ENCODE peak calls at places on chromosomes 3 and 15, in seven cellular contexts. One of them, this sample, is unnamed.
A peak's percentile ranks its signal among the peaks of the same experiment; 100 is the strongest.

GRCh38 chr3:187927565-187927964 is 182.3 kb upstream of the BCL6 start:
- DNase-seq in ovary: no peak
- DNase-seq in left lung: no peak
- DNase-seq in uterus: no peak
- DNase-seq in Peyer's patch: no peak
- DNase-seq in endothelial cell of umbilical vein: no peak
- DNase-seq in heart right ventricle: no peak
- DNase-seq in this sample: no peak

GRCh38 chr3:9448643-9449042 is 51.2 kb downstream of the SETD5 start:
- DNase-seq in ovary: no peak
- DNase-seq in left lung: no peak
- DNase-seq in uterus: no peak
- DNase-seq in Peyer's patch: no peak
- DNase-seq in endothelial cell of umbilical vein: no peak
- DNase-seq in heart right ventricle: no peak
- DNase-seq in this sample: no peak

GRCh38 chr15:100186960-100187359 is 154.8 kb downstream of the ADAMTS17 start:
- DNase-seq in ovary: no peak
- DNase-seq in left lung: no peak
- DNase-seq in uterus: no peak
- DNase-seq in Peyer's patch: no peak
- DNase-seq in endothelial cell of umbilical vein: no peak
- DNase-seq in heart right ventricle: no peak
- DNase-seq in this sample: no peak

GRCh38 chr3:46935168-46935858 is 41.2 kb downstream of the CCDC12 start:
- DNase-seq in ovary: peak; percentile 80
- DNase-seq in left lung: no peak
- DNase-seq in uterus: peak; percentile 78
- DNase-seq in Peyer's patch: no peak
- DNase-seq in endothelial cell of umbilical vein: peak; percentile 98
- DNase-seq in heart right ventricle: peak; percentile 89
- DNase-seq in this sample: peak; percentile 76

GRCh38 chr15:43775411-43775965 is 1.3 kb downstream of the ELL3 start:
- DNase-seq in ovary: peak; percentile 50
- DNase-seq in left lung: no peak
- DNase-seq in uterus: peak; percentile 30
- DNase-seq in Peyer's patch: peak; percentile 87
- DNase-seq in endothelial cell of umbilical vein: peak; percentile 45
- DNase-seq in heart right ventricle: no peak
- DNase-seq in this sample: no peak

GRCh38 chr3:13548696-13549512 is at the start of gene FBLN2:
- DNase-seq in ovary: no peak
- DNase-seq in left lung: peak; percentile 83
- DNase-seq in uterus: peak; percentile 63
- DNase-seq in Peyer's patch: no peak
- DNase-seq in endothelial cell of umbilical vein: no peak
- DNase-seq in heart right ventricle: no peak
- DNase-seq in this sample: no peak

GRCh38 chr15:70933411-70933810 is 40.8 kb downstream of the LRRC49 start:
- DNase-seq in ovary: no peak
- DNase-seq in left lung: no peak
- DNase-seq in uterus: no peak
- DNase-seq in Peyer's patch: no peak
- DNase-seq in endothelial cell of umbilical vein: no peak
- DNase-seq in heart right ventricle: no peak
- DNase-seq in this sample: no peak

GRCh38 chr15:87827126-87827525 is 429.4 kb downstream of the NTRK3 start:
- DNase-seq in ovary: no peak
- DNase-seq in left lung: no peak
- DNase-seq in uterus: no peak
- DNase-seq in Peyer's patch: no peak
- DNase-seq in endothelial cell of umbilical vein: no peak
- DNase-seq in heart right ventricle: no peak
- DNase-seq in this sample: no peak

GRCh38 chr3:134640872-134641470 is 9.9 kb downstream of the KY start:
- DNase-seq in ovary: no peak
- DNase-seq in left lung: no peak
- DNase-seq in uterus: no peak
- DNase-seq in Peyer's patch: no peak
- DNase-seq in endothelial cell of umbilical vein: peak; percentile 32
- DNase-seq in heart right ventricle: no peak
- DNase-seq in this sample: no peak

GRCh38 chr3:22685598-22685997 is 517.5 kb upstream of the UBE2E2 start:
- DNase-seq in ovary: no peak
- DNase-seq in left lung: no peak
- DNase-seq in uterus: no peak
- DNase-seq in Peyer's patch: no peak
- DNase-seq in endothelial cell of umbilical vein: no peak
- DNase-seq in heart right ventricle: no peak
- DNase-seq in this sample: no peak

GRCh38 chr3:193903257-193903807 is 232.6 kb upstream of the HES1 start:
- DNase-seq in ovary: no peak
- DNase-seq in left lung: no peak
- DNase-seq in uterus: no peak
- DNase-seq in Peyer's patch: no peak
- DNase-seq in endothelial cell of umbilical vein: no peak
- DNase-seq in heart right ventricle: no peak
- DNase-seq in this sample: no peak

GRCh38 chr3:173688216-173688842 is 290.8 kb downstream of the NLGN1 start:
- DNase-seq in ovary: no peak
- DNase-seq in left lung: no peak
- DNase-seq in uterus: no peak
- DNase-seq in Peyer's patch: no peak
- DNase-seq in endothelial cell of umbilical vein: peak; percentile 6
- DNase-seq in heart right ventricle: no peak
- DNase-seq in this sample: no peak

GRCh38 chr3:7788881-7789280 is 712.7 kb upstream of the LMCD1 start:
- DNase-seq in ovary: no peak
- DNase-seq in left lung: no peak
- DNase-seq in uterus: no peak
- DNase-seq in Peyer's patch: no peak
- DNase-seq in endothelial cell of umbilical vein: peak; percentile 15
- DNase-seq in heart right ventricle: no peak
- DNase-seq in this sample: no peak

GRCh38 chr3:123759311-123759710 is 124.8 kb downstream of the MYLK start:
- DNase-seq in ovary: no peak
- DNase-seq in left lung: no peak
- DNase-seq in uterus: no peak
- DNase-seq in Peyer's patch: no peak
- DNase-seq in endothelial cell of umbilical vein: no peak
- DNase-seq in heart right ventricle: no peak
- DNase-seq in this sample: no peak

GRCh38 chr3:148604270-148605085 is 93.2 kb upstream of the AGTR1 start:
- DNase-seq in ovary: no peak
- DNase-seq in left lung: no peak
- DNase-seq in uterus: no peak
- DNase-seq in Peyer's patch: no peak
- DNase-seq in endothelial cell of umbilical vein: no peak
- DNase-seq in heart right ventricle: no peak
- DNase-seq in this sample: no peak

GRCh38 chr15:40327338-40327917 is 3.9 kb downstream of the INAFM2 start:
- DNase-seq in ovary: no peak
- DNase-seq in left lung: no peak
- DNase-seq in uterus: no peak
- DNase-seq in Peyer's patch: no peak
- DNase-seq in endothelial cell of umbilical vein: no peak
- DNase-seq in heart right ventricle: no peak
- DNase-seq in this sample: no peak

GRCh38 chr15:92393287-92393993 is at the start of gene ST8SIA2:
- DNase-seq in ovary: no peak
- DNase-seq in left lung: no peak
- DNase-seq in uterus: no peak
- DNase-seq in Peyer's patch: no peak
- DNase-seq in endothelial cell of umbilical vein: peak; percentile 3
- DNase-seq in heart right ventricle: peak; percentile 23
- DNase-seq in this sample: no peak

GRCh38 chr15:48393650-48394049 is 62.4 kb downstream of the DUT start:
- DNase-seq in ovary: peak; percentile 39
- DNase-seq in left lung: no peak
- DNase-seq in uterus: no peak
- DNase-seq in Peyer's patch: no peak
- DNase-seq in endothelial cell of umbilical vein: peak; percentile 97
- DNase-seq in heart right ventricle: peak; percentile 22
- DNase-seq in this sample: peak; percentile 47

GRCh38 chr3:173690542-173690941 is 293.0 kb downstream of the NLGN1 start:
- DNase-seq in ovary: no peak
- DNase-seq in left lung: no peak
- DNase-seq in uterus: no peak
- DNase-seq in Peyer's patch: no peak
- DNase-seq in endothelial cell of umbilical vein: no peak
- DNase-seq in heart right ventricle: no peak
- DNase-seq in this sample: no peak

GRCh38 chr3:152853196-152853595 is 18.3 kb downstream of the P2RY1 start:
- DNase-seq in ovary: no peak
- DNase-seq in left lung: no peak
- DNase-seq in uterus: no peak
- DNase-seq in Peyer's patch: no peak
- DNase-seq in endothelial cell of umbilical vein: no peak
- DNase-seq in heart right ventricle: no peak
- DNase-seq in this sample: no peak

GRCh38 chr3:132417695-132418520 is 606 bp downstream of the DNAJC13 start:
- DNase-seq in ovary: peak; percentile 53
- DNase-seq in left lung: no peak
- DNase-seq in uterus: no peak
- DNase-seq in Peyer's patch: no peak
- DNase-seq in endothelial cell of umbilical vein: peak; percentile 86
- DNase-seq in heart right ventricle: peak; percentile 35
- DNase-seq in this sample: peak; percentile 79

GRCh38 chr15:34085746-34086145 is 15.9 kb downstream of the EMC7 start:
- DNase-seq in ovary: no peak
- DNase-seq in left lung: no peak
- DNase-seq in uterus: no peak
- DNase-seq in Peyer's patch: no peak
- DNase-seq in endothelial cell of umbilical vein: no peak
- DNase-seq in heart right ventricle: no peak
- DNase-seq in this sample: no peak

GRCh38 chr3:14808502-14809266 is 10.1 kb upstream of the FGD5 start:
- DNase-seq in ovary: no peak
- DNase-seq in left lung: no peak
- DNase-seq in uterus: no peak
- DNase-seq in Peyer's patch: no peak
- DNase-seq in endothelial cell of umbilical vein: no peak
- DNase-seq in heart right ventricle: no peak
- DNase-seq in this sample: no peak

GRCh38 chr3:102400142-102400541 is 34.7 kb upstream of the ZPLD1 start:
- DNase-seq in ovary: no peak
- DNase-seq in left lung: no peak
- DNase-seq in uterus: no peak
- DNase-seq in Peyer's patch: no peak
- DNase-seq in endothelial cell of umbilical vein: no peak
- DNase-seq in heart right ventricle: no peak
- DNase-seq in this sample: no peak

GRCh38 chr3:169389925-169390253 is 273.6 kb downstream of the MECOM start:
- DNase-seq in ovary: no peak
- DNase-seq in left lung: no peak
- DNase-seq in uterus: no peak
- DNase-seq in Peyer's patch: no peak
- DNase-seq in endothelial cell of umbilical vein: no peak
- DNase-seq in heart right ventricle: no peak
- DNase-seq in this sample: no peak

GRCh38 chr3:169390310-169390731 is 273.2 kb downstream of the MECOM start:
- DNase-seq in ovary: no peak
- DNase-seq in left lung: no peak
- DNase-seq in uterus: no peak
- DNase-seq in Peyer's patch: no peak
- DNase-seq in endothelial cell of umbilical vein: peak; percentile 80
- DNase-seq in heart right ventricle: no peak
- DNase-seq in this sample: no peak

GRCh38 chr3:169391672-169392071 is 271.8 kb downstream of the MECOM start:
- DNase-seq in ovary: no peak
- DNase-seq in left lung: no peak
- DNase-seq in uterus: no peak
- DNase-seq in Peyer's patch: no peak
- DNase-seq in endothelial cell of umbilical vein: peak; percentile 13
- DNase-seq in heart right ventricle: no peak
- DNase-seq in this sample: no peak

GRCh38 chr3:169390741-169391300 is 272.7 kb downstream of the MECOM start:
- DNase-seq in ovary: no peak
- DNase-seq in left lung: no peak
- DNase-seq in uterus: no peak
- DNase-seq in Peyer's patch: no peak
- DNase-seq in endothelial cell of umbilical vein: peak; percentile 77
- DNase-seq in heart right ventricle: no peak
- DNase-seq in this sample: no peak

DNA sequence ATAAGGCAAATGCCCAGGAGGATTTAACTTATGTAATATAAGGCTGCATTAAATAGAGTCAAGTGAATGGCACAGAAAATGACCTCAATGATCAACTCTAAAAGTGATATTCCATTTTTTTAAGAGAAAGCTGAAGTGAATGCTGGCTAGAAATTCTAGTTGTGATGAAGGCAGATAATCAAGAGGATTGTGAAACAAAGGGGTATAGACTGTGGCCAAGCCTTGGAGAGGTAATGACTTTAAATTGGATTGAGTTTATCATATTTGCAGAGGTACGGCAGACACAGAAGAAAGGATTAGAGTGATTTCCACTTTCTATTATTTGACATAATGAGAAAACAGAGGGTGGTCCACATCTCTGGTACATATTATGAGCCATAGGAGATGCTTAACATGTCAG is 269.2 kb downstream of the MECOM start:
- DNase-seq in ovary: no peak
- DNase-seq in left lung: no peak
- DNase-seq in uterus: no peak
- DNase-seq in Peyer's patch: no peak
- DNase-seq in endothelial cell of umbilical vein: no peak
- DNase-seq in heart right ventricle: no peak
- DNase-seq in this sample: no peak
- H3K27ac ChIP-seq in ovary: no peak overlapping the region
- H3K27ac ChIP-seq in left lung: no peak overlapping the region
- H3K27ac ChIP-seq in uterus: no peak overlapping the region
- H3K27ac ChIP-seq in Peyer's patch: no peak overlapping the region
- H3K27ac ChIP-seq in endothelial cell of umbilical vein: no peak overlapping the region
- H3K27ac ChIP-seq in heart right ventricle: no peak overlapping the region
- H3K27ac ChIP-seq in this sample: no peak overlapping the region

GRCh38 chr15:68781209-68781608 is 39.5 kb downstream of the ANP32A start:
- DNase-seq in ovary: no peak
- DNase-seq in left lung: no peak
- DNase-seq in uterus: no peak
- DNase-seq in Peyer's patch: no peak
- DNase-seq in endothelial cell of umbilical vein: no peak
- DNase-seq in heart right ventricle: no peak
- DNase-seq in this sample: no peak
- H3K4me1 ChIP-seq in ovary: peaks cover 5% of the 10 kb centered on the region
- H3K4me1 ChIP-seq in left lung: peaks cover 6% of the 10 kb centered on the region
- H3K4me1 ChIP-seq in uterus: no peaks in the 10 kb centered on the region
- H3K4me1 ChIP-seq in Peyer's patch: no peaks in the 10 kb centered on the region
- H3K4me1 ChIP-seq in endothelial cell of umbilical vein: peaks cover 14% of the 10 kb centered on the region
- H3K4me1 ChIP-seq in heart right ventricle: peaks cover 28% of the 10 kb centered on the region
- H3K4me1 ChIP-seq in this sample: peaks cover 36% of the 10 kb centered on the region

GRCh38 chr3:72820405-72820804 is 27.8 kb downstream of the SHQ1 start:
- DNase-seq in ovary: no peak
- DNase-seq in left lung: no peak
- DNase-seq in uterus: no peak
- DNase-seq in Peyer's patch: no peak
- DNase-seq in endothelial cell of umbilical vein: peak; percentile 97
- DNase-seq in heart right ventricle: peak; percentile 82
- DNase-seq in this sample: no peak
- H3K4me3 ChIP-seq in ovary: no peak overlapping the region
- H3K4me3 ChIP-seq in left lung: no peak overlapping the region
- H3K4me3 ChIP-seq in uterus: no peak overlapping the region
- H3K4me3 ChIP-seq in Peyer's patch: peak overlapping the region; percentile 17
- H3K4me3 ChIP-seq in endothelial cell of umbilical vein: no peak overlapping the region
- H3K4me3 ChIP-seq in heart right ventricle: no peak overlapping the region
- H3K4me3 ChIP-seq in this sample: no peak overlapping the region

GRCh38 chr15:23877502-23878412 is 190.7 kb upstream of the NDN start:
- DNase-seq in ovary: peak; percentile 63
- DNase-seq in left lung: peak; percentile 81
- DNase-seq in uterus: peak; percentile 42
- DNase-seq in Peyer's patch: no peak
- DNase-seq in endothelial cell of umbilical vein: no peak
- DNase-seq in heart right ventricle: peak; percentile 22
- DNase-seq in this sample: peak; percentile 51

GRCh38 chr15:23881299-23881698 is 194.2 kb upstream of the NDN start:
- DNase-seq in ovary: no peak
- DNase-seq in left lung: no peak
- DNase-seq in uterus: no peak
- DNase-seq in Peyer's patch: no peak
- DNase-seq in endothelial cell of umbilical vein: no peak
- DNase-seq in heart right ventricle: no peak
- DNase-seq in this sample: no peak
- H3K27ac ChIP-seq in ovary: no peak overlapping the region
- H3K27ac ChIP-seq in left lung: no peak overlapping the region
- H3K27ac ChIP-seq in uterus: no peak overlapping the region
- H3K27ac ChIP-seq in Peyer's patch: no peak overlapping the region
- H3K27ac ChIP-seq in endothelial cell of umbilical vein: no peak overlapping the region
- H3K27ac ChIP-seq in heart right ventricle: no peak overlapping the region
- H3K27ac ChIP-seq in this sample: no peak overlapping the region